ENCODE peak calls at places on chromosome 11, in five cellular contexts. H is GM12865, Q is choroid plexus epithelial cell, T is NCI-H82, M is posterior cingulate gyrus. D is an unnamed sample.

GRCh38 chr11:67452141-67452952 is at the start of gene GPR152:
- DNase-seq in H (no peak), Q (no peak), T (no peak), M (no peak), D (no peak)

GRCh38 chr11:35391922-35392813 is 27.2 kb downstream of the SLC1A2 start:
- DNase-seq in H (peak; percentile 80), Q (peak; percentile 93), T (peak; percentile 70), M (peak; percentile 84), D (no peak)

GRCh38 chr11:10441652-10442503 is 13.2 kb upstream of the AMPD3 start:
- DNase-seq in H (peak; percentile 88), Q (no peak), T (no peak), M (no peak), D (no peak)

GRCh38 chr11:86511086-86511551 is 136.4 kb downstream of the CCDC81 start:
- DNase-seq in H (no peak), Q (peak; percentile 83), T (no peak), M (no peak), D (no peak)

GRCh38 chr11:2693271-2693833 is 6.4 kb downstream of the KCNQ1OT1 start:
- DNase-seq in H (no peak), Q (no peak), T (no peak), M (no peak), D (no peak)

GRCh38 chr11:34621876-34622275 is 983 bp downstream of the EHF start:
- DNase-seq in H (no peak), Q (no peak), T (no peak), M (no peak), D (no peak)

GRCh38 chr11:76666830-76667229 is 3.7 kb downstream of the LRRC32 start:
- DNase-seq in H (no peak), Q (no peak), T (no peak), M (no peak), D (no peak)

GRCh38 chr11:67278135-67278938 is 10.8 kb upstream of the ANKRD13D start:
- DNase-seq in H (no peak), Q (no peak), T (no peak), M (no peak), D (no peak)

GRCh38 chr11:118622376-118623290 is 15.2 kb downstream of the PHLDB1 start:
- DNase-seq in H (no peak), Q (peak; percentile 70), T (peak; percentile 90), M (no peak), D (no peak)

GRCh38 chr11:125934473-125934872 is 11.4 kb upstream of the VSIG10L2 start:
- DNase-seq in H (no peak), Q (no peak), T (no peak), M (no peak), D (no peak)

GRCh38 chr11:1573847-1574255 is 1.8 kb upstream of the DUSP8 start:
- DNase-seq in H (no peak), Q (no peak), T (peak; percentile 22), M (no peak), D (no peak)

GRCh38 chr11:12280838-12281565 is 96.4 kb upstream of the PARVA start:
- DNase-seq in H (no peak), Q (no peak), T (no peak), M (no peak), D (no peak)

GRCh38 chr11:121012091-121012490 is 11.8 kb upstream of the TBCEL start:
- DNase-seq in H (no peak), Q (no peak), T (no peak), M (no peak), D (no peak)

GRCh38 chr11:85758026-85758425 is 52.9 kb downstream of the SYTL2 start:
- DNase-seq in H (no peak), Q (no peak), T (no peak), M (no peak), D (no peak)

GRCh38 chr11:33317662-33318061 is 60.5 kb downstream of the HIPK3 start:
- DNase-seq in H (no peak), Q (no peak), T (no peak), M (no peak), D (peak; percentile 12)

GRCh38 chr11:94574193-94574961 is 7.2 kb downstream of the PIWIL4 start:
- DNase-seq in H (no peak), Q (peak; percentile 92), T (no peak), M (no peak), D (no peak)

GRCh38 chr11:6931146-6931713 is 5.0 kb downstream of the ZNF215 start:
- DNase-seq in H (no peak), Q (peak; percentile 47), T (no peak), M (no peak), D (no peak)

GRCh38 chr11:108093128-108093904 is 28.1 kb upstream of the ACAT1 start:
- DNase-seq in H (no peak), Q (peak; percentile 72), T (no peak), M (no peak), D (no peak)

GRCh38 chr11:114078423-114078822 is 18.9 kb downstream of the ZBTB16 start:
- DNase-seq in H (no peak), Q (no peak), T (no peak), M (no peak), D (no peak)

GRCh38 chr11:93054881-93055280 is 85.4 kb downstream of the MTNR1B start:
- DNase-seq in H (peak; percentile 38), Q (peak; percentile 99), T (no peak), M (no peak), D (peak; percentile 85)

GRCh38 chr11:106644824-106645223 is 373.5 kb downstream of the GUCY1A2 start:
- DNase-seq in H (no peak), Q (peak; percentile 67), T (no peak), M (no peak), D (peak; percentile 31)

D was measured in kidney epithelial cell.